ENCODE peak calls at places on chromosomes 13 and 19, in five cellular contexts. One of them, this sample, is unnamed.

GRCh38 chr19:4328243-4328990 is 10.2 kb downstream of the STAP2 start:
- DNase-seq in K562: peak
- DNase-seq in HepG2: no peak
- DNase-seq in GM12878: peak
- DNase-seq in H1: peak
- DNase-seq in this sample: peak

GRCh38 chr13:40640845-40641458 is 25.5 kb downstream of the FOXO1 start:
- DNase-seq in H1: no peak
- DNase-seq in HepG2: no peak
- DNase-seq in K562: no peak
- DNase-seq in GM12878: no peak
- DNase-seq in this sample: no peak

GRCh38 chr19:16285769-16286564 is 38.7 kb upstream of the KLF2 start:
- DNase-seq in HepG2: no peak
- DNase-seq in K562: no peak
- DNase-seq in GM12878: no peak
- DNase-seq in H1: no peak
- DNase-seq in this sample: no peak

GRCh38 chr19:53130506-53130905 is 2.2 kb downstream of the ZNF415 start:
- DNase-seq in GM12878: no peak
- DNase-seq in HepG2: no peak
- DNase-seq in K562: no peak
- DNase-seq in H1: no peak
- DNase-seq in this sample: no peak

GRCh38 chr19:41957838-41958366 is 1.2 kb downstream of the RABAC1 start:
- DNase-seq in H1: peak
- DNase-seq in K562: peak
- DNase-seq in GM12878: no peak
- DNase-seq in HepG2: peak
- DNase-seq in this sample: peak

GRCh38 chr19:3369337-3370213 is 3.2 kb downstream of the NFIC start:
- DNase-seq in GM12878: no peak
- DNase-seq in HepG2: no peak
- DNase-seq in H1: no peak
- DNase-seq in K562: peak
- DNase-seq in this sample: no peak

GRCh38 chr13:31927219-31927653 is 104.3 kb upstream of the FRY start:
- DNase-seq in H1: no peak
- DNase-seq in K562: no peak
- DNase-seq in HepG2: peak
- DNase-seq in GM12878: no peak
- DNase-seq in this sample: no peak

GRCh38 chr13:100234524-100235136 is 145.7 kb downstream of the PCCA start:
- DNase-seq in GM12878: no peak
- DNase-seq in HepG2: peak
- DNase-seq in K562: no peak
- DNase-seq in H1: no peak
- DNase-seq in this sample: no peak

GRCh38 chr19:47152632-47153031 is 22.0 kb downstream of the SAE1 start:
- DNase-seq in HepG2: no peak
- DNase-seq in H1: no peak
- DNase-seq in K562: no peak
- DNase-seq in GM12878: no peak
- DNase-seq in this sample: no peak

GRCh38 chr13:111568290-111568689 is 247.8 kb downstream of the TEX29 start:
- DNase-seq in HepG2: no peak
- DNase-seq in GM12878: no peak
- DNase-seq in K562: no peak
- DNase-seq in H1: no peak
- DNase-seq in this sample: no peak

GRCh38 chr13:110984392-110984791 is 69.5 kb upstream of the ANKRD10 start:
- DNase-seq in GM12878: no peak
- DNase-seq in H1: no peak
- DNase-seq in HepG2: no peak
- DNase-seq in K562: no peak
- DNase-seq in this sample: no peak

GRCh38 chr13:97810152-97810551 is 143.3 kb upstream of the IPO5 start:
- DNase-seq in HepG2: peak
- DNase-seq in H1: no peak
- DNase-seq in GM12878: no peak
- DNase-seq in K562: no peak
- DNase-seq in this sample: peak
- H2AFZ ChIP-seq in HepG2: no peak
- H2AFZ ChIP-seq in H1: no peak
- H2AFZ ChIP-seq in GM12878: no peak
- H2AFZ ChIP-seq in K562: no peak
- H2AFZ ChIP-seq in this sample: peak

GRCh38 chr13:98173431-98173921 is 3.6 kb downstream of the RNF113B start:
- DNase-seq in H1: no peak
- DNase-seq in K562: no peak
- DNase-seq in GM12878: no peak
- DNase-seq in HepG2: peak
- DNase-seq in this sample: peak

GRCh38 chr13:98172570-98173405 is 4.3 kb downstream of the RNF113B start:
- DNase-seq in HepG2: no peak
- DNase-seq in GM12878: no peak
- DNase-seq in H1: no peak
- DNase-seq in K562: no peak
- DNase-seq in this sample: no peak

GRCh38 chr13:98169331-98169730 is 7.7 kb downstream of the RNF113B start:
- DNase-seq in HepG2: no peak
- DNase-seq in H1: no peak
- DNase-seq in GM12878: no peak
- DNase-seq in K562: no peak
- DNase-seq in this sample: no peak

GRCh38 chr13:98174321-98174720 is 2.7 kb downstream of the RNF113B start:
- DNase-seq in HepG2: no peak
- DNase-seq in GM12878: no peak
- DNase-seq in H1: no peak
- DNase-seq in K562: no peak
- DNase-seq in this sample: no peak

DNA sequence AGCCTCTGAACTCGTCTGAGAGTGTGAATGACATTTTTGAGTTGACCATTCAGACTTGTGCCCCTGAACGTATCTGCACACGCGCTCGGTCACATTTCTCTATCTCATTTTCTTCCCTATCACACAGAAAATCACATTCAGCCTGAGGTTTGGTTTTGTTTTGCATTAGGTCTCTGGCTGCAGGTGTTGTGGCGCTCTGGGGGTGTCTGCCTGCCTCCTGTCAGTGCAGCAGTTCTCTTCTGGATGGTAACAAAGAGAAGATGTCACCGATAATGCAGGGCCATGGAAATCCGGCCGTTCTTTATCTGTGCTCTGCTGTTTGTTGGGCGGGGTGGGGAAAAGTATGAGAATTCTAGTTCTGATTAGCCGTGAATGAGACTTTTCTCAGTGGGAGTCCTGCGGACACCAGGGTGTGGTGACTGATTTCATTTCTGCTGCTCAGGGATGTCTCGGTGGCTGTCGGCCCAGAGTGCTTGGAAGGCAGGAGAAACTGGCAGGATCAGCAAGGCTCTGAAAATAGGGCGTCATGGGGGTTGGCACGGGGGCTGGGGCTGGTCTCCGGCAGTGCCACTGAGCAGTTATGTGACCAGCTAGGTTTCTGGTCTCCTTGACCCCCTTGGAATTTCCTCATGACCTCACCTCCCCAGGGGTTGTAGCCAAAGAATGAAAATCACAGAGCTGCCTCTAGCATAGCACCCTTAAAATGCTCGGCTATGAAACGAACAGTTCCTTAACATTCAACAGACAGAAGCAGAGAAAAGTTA is 5.1 kb downstream of the RNF113B start:
- DNase-seq in K562: peak
- DNase-seq in HepG2: no peak
- DNase-seq in H1: no peak
- DNase-seq in GM12878: no peak
- DNase-seq in this sample: no peak
- TF ChIP-seq SP1 in K562: no peak
- TF ChIP-seq SP1 in HepG2: no peak
- TF ChIP-seq SP1 in H1: no peak
- TF ChIP-seq SP1 in GM12878: no peak
- TF ChIP-seq SP1 in this sample: no peak

GRCh38 chr19:58060231-58060630 is 1.1 kb downstream of the ZNF135 start:
- DNase-seq in K562: no peak
- DNase-seq in H1: no peak
- DNase-seq in HepG2: no peak
- DNase-seq in GM12878: no peak
- DNase-seq in this sample: no peak
- H3K4me3 ChIP-seq in K562: no peak
- H3K4me3 ChIP-seq in H1: no peak
- H3K4me3 ChIP-seq in HepG2: no peak
- H3K4me3 ChIP-seq in GM12878: no peak
- H3K4me3 ChIP-seq in this sample: no peak

DNA sequence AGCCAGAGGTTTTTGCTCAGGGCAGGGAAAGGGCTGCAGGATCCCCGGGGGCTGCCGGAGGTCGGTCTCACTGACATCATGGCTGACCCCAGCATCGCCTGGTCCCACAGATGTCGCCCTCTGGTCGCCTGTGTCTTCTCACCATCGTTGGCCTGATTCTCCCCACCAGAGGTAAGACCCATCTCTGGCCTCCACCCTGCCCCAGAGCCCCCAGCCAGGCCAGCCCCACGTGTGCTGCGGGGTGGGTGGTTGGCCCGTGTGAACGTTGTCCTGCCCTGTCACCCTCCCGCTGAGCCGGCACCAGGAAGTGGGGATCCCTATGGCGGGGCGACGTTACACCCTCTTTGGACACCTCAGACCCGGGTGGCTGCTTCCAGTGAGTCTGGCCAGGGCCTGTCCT is 906 bp downstream of the FXYD5 start:
- DNase-seq in H1: no peak
- DNase-seq in K562: peak
- DNase-seq in GM12878: no peak
- DNase-seq in HepG2: no peak
- DNase-seq in this sample: no peak
- H2AFZ ChIP-seq in H1: no peak
- H2AFZ ChIP-seq in K562: peak
- H2AFZ ChIP-seq in GM12878: peak
- H2AFZ ChIP-seq in HepG2: no peak
- H2AFZ ChIP-seq in this sample: no peak

GRCh38 chr13:46211116-46211515 is 612 bp upstream of the LRRC63 start:
- DNase-seq in H1: no peak
- DNase-seq in GM12878: no peak
- DNase-seq in HepG2: no peak
- DNase-seq in K562: peak
- DNase-seq in this sample: no peak
- TF ChIP-seq SP1 in H1: no peak
- TF ChIP-seq SP1 in GM12878: no peak
- TF ChIP-seq SP1 in HepG2: no peak
- TF ChIP-seq SP1 in K562: no peak
- TF ChIP-seq SP1 in this sample: no peak

DNA sequence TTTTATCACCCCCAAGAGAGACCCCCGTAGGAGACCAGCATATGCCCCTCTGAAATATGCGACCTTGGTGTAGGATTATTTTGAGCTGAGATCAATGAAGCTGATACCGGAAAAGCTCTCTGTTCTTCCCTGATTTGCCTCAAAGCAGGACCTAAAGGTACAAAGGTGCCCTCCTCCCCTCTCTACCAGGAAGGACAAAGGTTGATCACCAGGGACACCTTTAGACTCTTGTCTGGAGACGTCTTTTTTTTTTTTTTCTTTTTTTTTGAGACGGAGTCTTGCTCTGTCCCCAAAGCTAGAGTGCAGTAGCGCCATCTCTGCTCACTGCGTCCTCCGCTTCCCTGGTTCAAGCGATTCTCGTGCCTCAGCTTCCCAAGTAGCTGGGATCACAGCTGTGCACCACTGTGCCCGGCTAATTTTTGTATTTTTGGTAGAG is 792 bp upstream of the PEX11G start:
- DNase-seq in HepG2: no peak
- DNase-seq in H1: no peak
- DNase-seq in GM12878: no peak
- DNase-seq in K562: peak
- DNase-seq in this sample: no peak
- H3K4me3 ChIP-seq in HepG2: no peak
- H3K4me3 ChIP-seq in H1: no peak
- H3K4me3 ChIP-seq in GM12878: no peak
- H3K4me3 ChIP-seq in K562: no peak
- H3K4me3 ChIP-seq in this sample: no peak

DNA sequence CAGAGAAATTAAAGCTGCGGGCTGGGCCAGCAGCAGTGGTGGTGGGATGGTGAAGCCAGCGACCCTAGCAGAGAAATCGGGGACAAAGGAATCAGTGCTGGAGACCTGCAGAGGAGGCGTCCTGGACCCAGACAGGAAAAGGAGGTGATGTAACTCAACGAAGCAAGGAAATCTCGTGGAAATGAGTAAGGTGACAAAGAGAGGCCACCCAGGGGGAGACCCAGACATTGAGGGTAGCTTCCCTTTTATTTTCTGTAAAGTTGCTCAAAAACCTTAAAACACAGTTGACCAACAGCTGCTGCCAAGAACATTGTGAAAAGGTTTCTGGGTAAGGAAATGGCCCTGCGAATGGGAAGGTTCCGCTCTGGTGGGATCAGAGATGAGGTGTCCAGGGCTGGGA is 13.3 kb upstream of the RETN start:
- DNase-seq in GM12878: no peak
- DNase-seq in HepG2: no peak
- DNase-seq in K562: no peak
- DNase-seq in H1: no peak
- DNase-seq in this sample: no peak
- H2AFZ ChIP-seq in GM12878: no peak
- H2AFZ ChIP-seq in HepG2: no peak
- H2AFZ ChIP-seq in K562: no peak
- H2AFZ ChIP-seq in H1: no peak
- H2AFZ ChIP-seq in this sample: no peak

DNA sequence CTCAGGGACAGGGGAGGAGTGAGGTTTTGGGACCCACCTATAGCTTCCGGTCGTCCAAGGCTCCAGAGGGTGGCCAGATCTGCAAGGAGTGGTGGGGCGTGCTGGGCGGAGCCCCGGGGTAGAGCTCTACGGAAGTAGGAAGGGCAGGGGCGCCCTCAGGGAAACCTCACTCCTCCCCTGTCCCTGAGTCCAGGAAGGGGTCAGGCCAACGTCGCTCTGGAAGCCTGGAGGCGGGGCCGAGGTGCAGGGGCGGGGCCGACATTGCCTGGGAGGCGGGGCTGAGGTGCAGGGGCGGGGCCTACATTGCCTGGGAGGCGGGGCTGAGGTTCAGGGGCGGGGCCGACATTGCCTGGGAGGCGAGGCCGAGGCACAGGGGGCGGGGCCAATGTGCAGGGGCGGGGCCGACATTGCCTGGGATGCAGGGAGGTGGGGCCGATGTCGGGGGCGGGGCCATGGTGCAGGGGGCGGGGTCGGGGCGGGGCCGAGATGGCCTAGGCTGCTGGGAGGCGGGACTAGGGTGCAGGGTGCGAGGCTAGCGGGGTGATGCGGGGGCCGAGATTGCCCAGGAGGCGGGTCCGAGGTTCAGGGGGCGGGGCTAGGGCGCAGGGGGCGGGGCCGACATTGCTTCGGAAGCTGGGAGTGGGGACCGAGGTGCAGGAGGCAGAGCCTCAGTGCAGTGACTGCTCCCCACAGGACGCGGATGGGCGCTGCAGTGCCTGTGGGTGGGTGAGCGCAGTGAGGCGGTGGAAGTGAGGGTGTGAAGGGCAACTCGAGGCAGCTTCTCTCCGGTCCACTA is 4.9 kb upstream of the PALM start:
- DNase-seq in H1: peak
- DNase-seq in K562: peak
- DNase-seq in HepG2: peak
- DNase-seq in GM12878: no peak
- DNase-seq in this sample: peak
- TF ChIP-seq SP1 in H1: peak
- TF ChIP-seq SP1 in K562: peak
- TF ChIP-seq SP1 in HepG2: peak
- TF ChIP-seq SP1 in GM12878: no peak
- TF ChIP-seq SP1 in this sample: no peak

This sample was measured in HCT116.